ENCODE peak calls at places on chromosome 3, in ten cellular contexts. M, I, B, Y, F, N, U, P, D and G are unnamed samples. For H3K9me3 and H3K4me1, the result is how much of the 10 kb centered on the place peaks cover.

GRCh38 chr3:117399311-117400068 is 689.9 kb downstream of the TUSC7 start:
- DNase-seq in M (no peak), I (no peak), B (no peak), Y (no peak), F (no peak), N (no peak), U (no peak), P (no peak), D (no peak), G (no peak)

GRCh38 chr3:71563827-71564226 is 19.7 kb downstream of the FOXP1 start:
- DNase-seq in M (no peak), I (no peak), B (no peak), Y (no peak), F (no peak), N (no peak), U (no peak), P (peak), D (no peak), G (no peak)

GRCh38 chr3:162332344-162332743 is 835.7 kb downstream of the OTOL1 start:
- DNase-seq in M (no peak), I (no peak), B (no peak), Y (no peak), F (no peak), N (no peak), U (peak), P (no peak), D (no peak), G (no peak)

GRCh38 chr3:153439780-153440179 is 277.8 kb downstream of the RAP2B start:
- DNase-seq in M (no peak), I (no peak), B (no peak), Y (no peak), F (no peak), N (no peak), U (peak), P (no peak), D (no peak), G (no peak)

GRCh38 chr3:39407773-39408492 is 1.4 kb downstream of the RPSA start:
- DNase-seq in M (no peak), I (no peak), B (no peak), Y (no peak), F (no peak), N (no peak), U (no peak), P (no peak), D (no peak), G (no peak)

GRCh38 chr3:9020396-9020795 is 57.1 kb upstream of the RAD18 start:
- DNase-seq in M (no peak), I (no peak), B (no peak), Y (no peak), F (no peak), N (no peak), U (no peak), P (no peak), D (no peak), G (no peak)

GRCh38 chr3:48983096-48983495 is 6.9 kb upstream of the P4HTM start:
- DNase-seq in M (no peak), I (no peak), B (no peak), Y (no peak), F (no peak), N (no peak), U (no peak), P (no peak), D (no peak), G (no peak)

GRCh38 chr3:117719316-117719926 is 1009.8 kb downstream of the TUSC7 start:
- DNase-seq in M (no peak), I (peak), B (peak), Y (no peak), F (no peak), N (no peak), U (peak), P (no peak), D (no peak), G (no peak)

GRCh38 chr3:194773666-194774455 is 88.2 kb downstream of the FAM43A start:
- DNase-seq in M (no peak), I (no peak), B (no peak), Y (no peak), F (no peak), N (no peak), U (no peak), P (no peak), D (no peak), G (no peak)

GRCh38 chr3:12541625-12542024 is 3.7 kb downstream of the MKRN2OS start:
- DNase-seq in M (no peak), I (no peak), B (peak), Y (peak), F (no peak), N (no peak), U (no peak), P (no peak), D (no peak), G (no peak)

GRCh38 chr3:35675206-35675605 is 35.9 kb downstream of the ARPP21 start:
- DNase-seq in M (no peak), I (no peak), B (no peak), Y (no peak), F (no peak), N (no peak), U (no peak), P (no peak), D (no peak), G (no peak)

GRCh38 chr3:11565492-11565891 is 78.2 kb downstream of the VGLL4 start:
- DNase-seq in M (no peak), I (no peak), B (no peak), Y (no peak), F (no peak), N (no peak), U (no peak), P (no peak), D (no peak), G (no peak)

GRCh38 chr3:134445631-134446030 is 40.2 kb downstream of the ANAPC13 start:
- DNase-seq in M (no peak), I (no peak), B (no peak), Y (no peak), F (peak), N (no peak), U (no peak), P (no peak), D (no peak), G (no peak)

GRCh38 chr3:14902719-14903118 is 44.7 kb upstream of the NR2C2 start:
- DNase-seq in M (peak), I (no peak), B (no peak), Y (peak), F (no peak), N (no peak), U (no peak), P (no peak), D (peak), G (peak)

GRCh38 chr3:156899951-156900350 is 73.8 kb downstream of the LEKR1 start:
- DNase-seq in M (no peak), I (no peak), B (no peak), Y (no peak), F (peak), N (no peak), U (no peak), P (no peak), D (no peak), G (no peak)

GRCh38 chr3:126389792-126390142 is 4.9 kb upstream of the CFAP100 start:
- DNase-seq in M (no peak), I (no peak), B (peak), Y (no peak), F (no peak), N (peak), U (no peak), P (no peak), D (no peak), G (no peak)

GRCh38 chr3:132017137-132017536 is 17.7 kb downstream of the CPNE4 start:
- DNase-seq in M (no peak), I (no peak), B (no peak), Y (no peak), F (no peak), N (no peak), U (no peak), P (no peak), D (no peak), G (no peak)

GRCh38 chr3:128486157-128486691 is 6.8 kb downstream of the GATA2 start:
- DNase-seq in M (no peak), I (no peak), B (no peak), Y (no peak), F (no peak), N (no peak), U (no peak), P (no peak), D (no peak), G (no peak)

GRCh38 chr3:33218446-33219174 is at the start of gene SUSD5:
- DNase-seq in M (no peak), I (peak), B (no peak), Y (peak), F (peak), N (no peak), U (no peak), P (no peak), D (peak), G (no peak)

GRCh38 chr3:71859128-71859519 is 74.2 kb upstream of the PROK2 start:
- DNase-seq in M (no peak), I (peak), B (peak), Y (no peak), F (no peak), N (no peak), U (peak), P (peak), D (no peak), G (no peak)

GRCh38 chr3:107263269-107264021 is 113.8 kb upstream of the CCDC54 start:
- DNase-seq in M (no peak), I (no peak), B (no peak), Y (peak), F (peak), N (no peak), U (no peak), P (no peak), D (no peak), G (no peak)

GRCh38 chr3:194727435-194728128 is 41.9 kb downstream of the FAM43A start:
- DNase-seq in M (no peak), I (no peak), B (no peak), Y (no peak), F (peak), N (no peak), U (peak), P (no peak), D (no peak), G (no peak)

GRCh38 chr3:43923101-43923979 is 232.6 kb downstream of the ABHD5 start:
- DNase-seq in M (no peak), I (no peak), B (no peak), Y (no peak), F (no peak), N (no peak), U (no peak), P (no peak), D (no peak), G (no peak)

GRCh38 chr3:138542977-138543376 is 51.1 kb downstream of the CEP70 start:
- DNase-seq in M (no peak), I (no peak), B (no peak), Y (no peak), F (no peak), N (no peak), U (no peak), P (no peak), D (no peak), G (no peak)

GRCh38 chr3:138544546-138544945 is 49.5 kb downstream of the CEP70 start:
- DNase-seq in M (no peak), I (no peak), B (no peak), Y (no peak), F (no peak), N (no peak), U (no peak), P (no peak), D (no peak), G (no peak)

GRCh38 chr3:138539352-138539751 is 54.7 kb downstream of the CEP70 start:
- DNase-seq in M (no peak), I (no peak), B (no peak), Y (no peak), F (no peak), N (no peak), U (no peak), P (no peak), D (no peak), G (no peak)
- H3K9me3 ChIP-seq in M (under half), I (under half), B (under half), Y (under half), F (under half), N (under half), U (under half), P (under half), D (under half), G (under half)

GRCh38 chr3:177084616-177085015 is 112.7 kb downstream of the TBL1XR1 start:
- DNase-seq in M (no peak), I (no peak), B (no peak), Y (no peak), F (no peak), N (no peak), U (no peak), P (no peak), D (no peak), G (no peak)
- H3K4me1 ChIP-seq in M (under half), I (under half), B (under half), Y (under half), F (under half), N (under half), U (under half), P (under half), D (half or more), G (under half)

DNA sequence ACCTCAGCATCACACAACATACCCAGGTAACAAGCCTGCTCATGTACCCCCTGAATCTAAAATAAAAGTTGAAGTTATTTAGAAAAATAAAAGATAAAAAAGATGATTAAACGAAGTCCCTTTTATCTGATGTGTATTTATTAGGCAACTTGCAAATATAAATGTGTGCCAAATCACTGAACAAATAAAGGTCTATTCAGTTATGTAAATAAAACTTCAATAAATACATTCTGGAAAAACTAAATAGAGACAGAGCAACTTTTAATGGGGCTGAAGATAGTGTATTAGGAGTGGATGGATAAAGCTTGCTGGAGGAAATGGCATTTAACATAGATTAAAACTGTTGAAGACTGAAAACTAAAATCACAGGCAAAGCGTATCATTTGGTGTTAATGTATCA is 678.0 kb upstream of the GRM7 start:
- DNase-seq in M (no peak), I (no peak), B (no peak), Y (no peak), F (no peak), N (no peak), U (no peak), P (no peak), D (no peak), G (no peak)
- H3K9me3 ChIP-seq in M (under half), I (under half), B (under half), Y (under half), F (under half), N (under half), U (under half), P (under half), D (under half), G (under half)

GRCh38 chr3:45665101-45665572 is 24.1 kb upstream of the SACM1L start:
- DNase-seq in M (no peak), I (peak), B (peak), Y (no peak), F (no peak), N (no peak), U (peak), P (peak), D (no peak), G (peak)
- H3K4me1 ChIP-seq in M (under half), I (under half), B (under half), Y (under half), F (under half), N (half or more), U (under half), P (under half), D (under half), G (under half)

DNA sequence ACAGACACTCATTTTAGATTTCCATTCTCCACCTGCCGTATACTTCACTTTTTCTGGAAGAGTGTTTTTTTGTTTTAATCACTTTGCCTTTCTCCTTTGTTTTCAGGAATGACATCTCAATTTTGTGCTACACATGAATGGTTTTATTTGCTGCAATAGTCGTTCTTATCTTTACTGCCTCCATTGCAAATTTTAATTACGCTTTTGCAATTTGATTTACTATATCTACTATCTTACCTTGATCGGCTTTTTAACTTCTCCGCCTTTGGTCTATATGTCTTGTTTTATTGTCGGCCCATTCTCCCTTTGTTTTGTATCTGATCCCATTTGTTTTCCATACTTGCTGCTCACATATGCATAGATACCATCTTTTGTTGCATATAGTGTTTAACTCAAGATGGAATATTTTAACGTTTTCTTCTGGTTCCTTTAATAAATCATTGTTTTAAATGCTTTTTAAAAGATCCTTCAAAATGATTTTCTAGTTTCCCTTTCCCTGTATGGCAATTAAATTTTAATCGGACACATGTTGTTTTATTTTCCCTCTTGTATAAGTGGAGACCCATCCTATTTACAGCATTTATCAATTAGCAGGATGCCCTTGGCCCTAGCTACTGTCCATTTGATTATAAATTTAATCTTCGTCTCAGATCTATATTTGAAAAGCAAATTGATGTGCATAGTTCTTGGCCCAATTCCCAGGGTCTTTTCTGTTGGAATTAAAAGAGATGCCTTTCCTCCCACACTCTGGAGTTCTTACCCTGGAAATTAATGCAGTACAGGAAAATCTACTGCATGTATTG is 97.2 kb upstream of the CNTN4 start:
- DNase-seq in M (no peak), I (no peak), B (no peak), Y (no peak), F (no peak), N (no peak), U (no peak), P (no peak), D (no peak), G (no peak)
- H3K9me3 ChIP-seq in M (under half), I (under half), B (under half), Y (under half), F (under half), N (under half), U (under half), P (under half), D (under half), G (under half)

GRCh38 chr3:98554580-98554979 is 22.8 kb downstream of the GPR15 start:
- DNase-seq in M (no peak), I (no peak), B (no peak), Y (no peak), F (peak), N (no peak), U (no peak), P (no peak), D (no peak), G (no peak)
- H3K4me1 ChIP-seq in M (under half), I (under half), B (under half), Y (under half), F (under half), N (under half), U (under half), P (under half), D (under half), G (under half)

GRCh38 chr3:42314411-42314810 is 48.4 kb upstream of the CCK start:
- DNase-seq in M (no peak), I (no peak), B (no peak), Y (no peak), F (no peak), N (no peak), U (no peak), P (no peak), D (no peak), G (no peak)
- H3K9me3 ChIP-seq in M (under half), I (under half), B (under half), Y (under half), F (under half), N (under half), U (under half), P (under half), D (under half), G (under half)